ENCODE peak calls at places on chromosomes 12 and 14, in nine cellular contexts. R is cardiac fibroblast; X is iPS DF 6.9; Y is ovary; V is left ventricle myocardium inferior; L is skeletal muscle cell; B is endodermal cell; M is CD8-positive, alpha-beta memory T cell; J is BE2C. Z is an unnamed sample.
A peak's percentile ranks its signal among the peaks of the same experiment; 100 is the strongest.

GRCh38 chr14:93116676-93117200 is 1.0 kb upstream of the ITPK1 start:
- DNase-seq in R (no peak), X (no peak), Y (no peak), V (no peak), L (no peak), B (no peak), M (no peak), J (no peak), Z (no peak)

GRCh38 chr14:75435473-75435872 is 7.7 kb downstream of the JDP2 start:
- DNase-seq in R (no peak), X (no peak), Y (no peak), V (no peak), L (no peak), B (no peak), M (no peak), J (no peak), Z (no peak)

GRCh38 chr12:64400041-64400440 is 4.2 kb upstream of the XPOT start:
- DNase-seq in R (peak; percentile 58), X (no peak), Y (no peak), V (no peak), L (no peak), B (no peak), M (no peak), J (no peak), Z (no peak)

GRCh38 chr14:29637406-29637805 is 290.2 kb downstream of the PRKD1 start:
- DNase-seq in R (peak; percentile 89), X (no peak), Y (no peak), V (peak; percentile 40), L (peak; percentile 67), B (no peak), M (no peak), J (no peak), Z (no peak)

GRCh38 chr14:104144453-104144790 is 6.0 kb downstream of the KIF26A start:
- DNase-seq in R (no peak), X (no peak), Y (no peak), V (no peak), L (no peak), B (peak; percentile 29), M (no peak), J (no peak), Z (no peak)

GRCh38 chr12:115709410-115710065 is 568.0 kb downstream of the MED13L start:
- DNase-seq in R (peak; percentile 68), X (no peak), Y (peak; percentile 56), V (peak; percentile 70), L (peak; percentile 4), B (no peak), M (no peak), J (peak; percentile 40), Z (no peak)

GRCh38 chr12:10354502-10354901 is 35.3 kb downstream of the KLRK1 start:
- DNase-seq in R (peak; percentile 53), X (no peak), Y (no peak), V (no peak), L (peak; percentile 36), B (peak; percentile 66), M (no peak), J (no peak), Z (no peak)

GRCh38 chr14:99125113-99125512 is 146.9 kb downstream of the BCL11B start:
- DNase-seq in R (no peak), X (no peak), Y (no peak), V (no peak), L (no peak), B (no peak), M (no peak), J (no peak), Z (no peak)

GRCh38 chr12:94025730-94026129 is 122.6 kb upstream of the PLXNC1 start:
- DNase-seq in R (no peak), X (no peak), Y (no peak), V (no peak), L (no peak), B (no peak), M (no peak), J (no peak), Z (no peak)

GRCh38 chr14:51643137-51643536 is 8.6 kb upstream of the FRMD6 start:
- DNase-seq in R (no peak), X (no peak), Y (no peak), V (no peak), L (peak; percentile 71), B (no peak), M (no peak), J (no peak), Z (no peak)

GRCh38 chr12:18651525-18651924 is 86.3 kb downstream of the PLCZ1 start:
- DNase-seq in R (no peak), X (no peak), Y (no peak), V (no peak), L (no peak), B (no peak), M (no peak), J (no peak), Z (no peak)

GRCh38 chr12:102916252-102917025 is 605 bp downstream of the PAH start:
- DNase-seq in R (no peak), X (no peak), Y (no peak), V (no peak), L (no peak), B (no peak), M (no peak), J (no peak), Z (no peak)

GRCh38 chr12:79531547-79531946 is 159.2 kb downstream of the PAWR start:
- DNase-seq in R (peak; percentile 37), X (no peak), Y (no peak), V (no peak), L (no peak), B (no peak), M (no peak), J (no peak), Z (no peak)

GRCh38 chr14:94539181-94539580 is 22.1 kb upstream of the SERPINA4 start:
- DNase-seq in R (no peak), X (no peak), Y (no peak), V (no peak), L (no peak), B (peak; percentile 18), M (no peak), J (no peak), Z (no peak)

GRCh38 chr12:1367331-1367730 is 227.1 kb downstream of the FBXL14 start:
- DNase-seq in R (no peak), X (no peak), Y (no peak), V (no peak), L (no peak), B (no peak), M (no peak), J (no peak), Z (peak; percentile 35)

GRCh38 chr12:128259556-128260070 is 7.4 kb upstream of the TMEM132C start:
- DNase-seq in R (peak; percentile 31), X (no peak), Y (peak; percentile 47), V (no peak), L (no peak), B (peak; percentile 90), M (no peak), J (no peak), Z (no peak)

GRCh38 chr14:51210594-51210993 is 29.5 kb upstream of the TMX1 start:
- DNase-seq in R (no peak), X (no peak), Y (no peak), V (no peak), L (no peak), B (no peak), M (no peak), J (peak; percentile 43), Z (no peak)

GRCh38 chr12:105930612-105931011 is 208.1 kb downstream of the NUAK1 start:
- DNase-seq in R (peak; percentile 45), X (no peak), Y (no peak), V (no peak), L (no peak), B (no peak), M (no peak), J (no peak), Z (no peak)

GRCh38 chr12:104137902-104138746 is at the start of gene NFYB:
- DNase-seq in R (peak; percentile 99), X (peak; percentile 85), Y (peak; percentile 95), V (peak; percentile 93), L (peak; percentile 94), B (peak; percentile 99), M (peak; percentile 93), J (peak; percentile 95), Z (peak; percentile 79)

GRCh38 chr12:49233842-49234526 is 30.9 kb upstream of the TUBA1C start:
- DNase-seq in R (no peak), X (no peak), Y (peak; percentile 58), V (peak; percentile 56), L (no peak), B (peak; percentile 68), M (peak; percentile 1), J (peak; percentile 84), Z (no peak)
- H3K4me3 ChIP-seq in R (no peak overlapping the region), X (no peak overlapping the region), Y (peak overlapping the region; percentile 50), V (peak overlapping the region; percentile 69), L (no peak overlapping the region), B (no peak overlapping the region), M (no peak overlapping the region), J (peak overlapping the region; percentile 47), Z (no peak overlapping the region)

GRCh38 chr12:124646385-124647230 is 79.2 kb upstream of the NCOR2 start:
- DNase-seq in R (no peak), X (no peak), Y (peak; percentile 62), V (no peak), L (no peak), B (no peak), M (peak; percentile 28), J (no peak), Z (no peak)
- H3K4me3 ChIP-seq in R (no peak overlapping the region), X (no peak overlapping the region), Y (no peak overlapping the region), V (no peak overlapping the region), L (no peak overlapping the region), B (no peak overlapping the region), M (no peak overlapping the region), J (no peak overlapping the region), Z (no peak overlapping the region)

GRCh38 chr12:56224954-56225353 is 812 bp downstream of the NABP2 start:
- DNase-seq in R (no peak), X (no peak), Y (no peak), V (no peak), L (no peak), B (peak; percentile 59), M (no peak), J (no peak), Z (no peak)

GRCh38 chr12:56221757-56222530 is at the start of gene RNF41:
- DNase-seq in R (peak; percentile 99), X (peak; percentile 97), Y (peak; percentile 99), V (peak; percentile 97), L (peak; percentile 92), B (peak; percentile 100), M (peak; percentile 93), J (peak; percentile 98), Z (peak; percentile 42)

GRCh38 chr12:56224102-56224701 is at the start of gene NABP2:
- DNase-seq in R (peak; percentile 99), X (peak; percentile 96), Y (peak; percentile 98), V (peak; percentile 99), L (peak; percentile 89), B (peak; percentile 100), M (peak; percentile 92), J (peak; percentile 99), Z (peak; percentile 92)

GRCh38 chr12:56222531-56222895 is 791 bp upstream of the RNF41 start:
- DNase-seq in R (no peak), X (no peak), Y (no peak), V (no peak), L (no peak), B (no peak), M (no peak), J (no peak), Z (no peak)

GRCh38 chr12:56223571-56224101 is 506 bp upstream of the NABP2 start:
- DNase-seq in R (no peak), X (no peak), Y (no peak), V (no peak), L (no peak), B (no peak), M (no peak), J (no peak), Z (no peak)
- H3K4me3 ChIP-seq in R (no peak overlapping the region), X (no peak overlapping the region), Y (peak overlapping the region; percentile 19), V (peak overlapping the region; percentile 81), L (peak overlapping the region; percentile 15), B (peak overlapping the region; percentile 21), M (peak overlapping the region; percentile 67), J (peak overlapping the region; percentile 37), Z (peak overlapping the region; percentile 80)

GRCh38 chr14:101075025-101075800 is 171.7 kb upstream of the RTL1 start:
- DNase-seq in R (no peak), X (no peak), Y (no peak), V (no peak), L (no peak), B (peak; percentile 48), M (no peak), J (no peak), Z (no peak)
- H3K4me3 ChIP-seq in R (no peak overlapping the region), X (no peak overlapping the region), Y (no peak overlapping the region), V (no peak overlapping the region), L (no peak overlapping the region), B (no peak overlapping the region), M (no peak overlapping the region), J (no peak overlapping the region), Z (no peak overlapping the region)